ENCODE peak calls at places on chromosomes 6 and 20, in six cellular contexts. B is right lobe of liver, F is pancreas, K is cardiac muscle cell, R is ascending aorta, S is heart right ventricle. L is an unnamed sample. For H3K4me1, the result is how much of the 10 kb centered on the place peaks cover.

GRCh38 chr6:146905313-146905712 is 298.9 kb upstream of the STXBP5 start:
- DNase-seq in B (peak), F (no peak), K (peak), R (no peak), S (no peak), L (no peak)

GRCh38 chr20:35017099-35017835 is 61.6 kb downstream of the MYH7B start:
- DNase-seq in B (no peak), F (no peak), K (no peak), R (peak), S (no peak), L (no peak)

GRCh38 chr6:111865049-111865585 is 8.1 kb downstream of the FYN start:
- DNase-seq in B (no peak), F (no peak), K (no peak), R (no peak), S (no peak), L (no peak)

GRCh38 chr6:47844881-47845280 is 63.0 kb downstream of the OPN5 start:
- DNase-seq in B (no peak), F (no peak), K (no peak), R (no peak), S (no peak), L (no peak)

GRCh38 chr6:90343581-90343980 is 46.9 kb upstream of the BACH2 start:
- DNase-seq in B (peak), F (no peak), K (peak), R (no peak), S (peak), L (no peak)

GRCh38 chr6:22877946-22878705 is 308.8 kb downstream of the HDGFL1 start:
- DNase-seq in B (no peak), F (no peak), K (peak), R (no peak), S (no peak), L (no peak)

GRCh38 chr6:137933696-137934095 is 66.6 kb downstream of the TNFAIP3 start:
- DNase-seq in B (no peak), F (no peak), K (peak), R (peak), S (peak), L (no peak)

GRCh38 chr6:159959976-159960384 is 8.9 kb upstream of the IGF2R start:
- DNase-seq in B (no peak), F (no peak), K (peak), R (no peak), S (peak), L (no peak)

GRCh38 chr6:113744886-113745285 is 112.3 kb upstream of the MARCKS start:
- DNase-seq in B (no peak), F (no peak), K (no peak), R (no peak), S (no peak), L (no peak)

GRCh38 chr20:6524305-6524704 is 243.2 kb upstream of the BMP2 start:
- DNase-seq in B (no peak), F (no peak), K (no peak), R (no peak), S (no peak), L (no peak)

GRCh38 chr20:6530254-6530653 is 237.2 kb upstream of the BMP2 start:
- DNase-seq in B (no peak), F (no peak), K (no peak), R (no peak), S (no peak), L (no peak)

GRCh38 chr20:6530916-6531315 is 236.6 kb upstream of the BMP2 start:
- DNase-seq in B (no peak), F (no peak), K (no peak), R (no peak), S (no peak), L (no peak)

DNA sequence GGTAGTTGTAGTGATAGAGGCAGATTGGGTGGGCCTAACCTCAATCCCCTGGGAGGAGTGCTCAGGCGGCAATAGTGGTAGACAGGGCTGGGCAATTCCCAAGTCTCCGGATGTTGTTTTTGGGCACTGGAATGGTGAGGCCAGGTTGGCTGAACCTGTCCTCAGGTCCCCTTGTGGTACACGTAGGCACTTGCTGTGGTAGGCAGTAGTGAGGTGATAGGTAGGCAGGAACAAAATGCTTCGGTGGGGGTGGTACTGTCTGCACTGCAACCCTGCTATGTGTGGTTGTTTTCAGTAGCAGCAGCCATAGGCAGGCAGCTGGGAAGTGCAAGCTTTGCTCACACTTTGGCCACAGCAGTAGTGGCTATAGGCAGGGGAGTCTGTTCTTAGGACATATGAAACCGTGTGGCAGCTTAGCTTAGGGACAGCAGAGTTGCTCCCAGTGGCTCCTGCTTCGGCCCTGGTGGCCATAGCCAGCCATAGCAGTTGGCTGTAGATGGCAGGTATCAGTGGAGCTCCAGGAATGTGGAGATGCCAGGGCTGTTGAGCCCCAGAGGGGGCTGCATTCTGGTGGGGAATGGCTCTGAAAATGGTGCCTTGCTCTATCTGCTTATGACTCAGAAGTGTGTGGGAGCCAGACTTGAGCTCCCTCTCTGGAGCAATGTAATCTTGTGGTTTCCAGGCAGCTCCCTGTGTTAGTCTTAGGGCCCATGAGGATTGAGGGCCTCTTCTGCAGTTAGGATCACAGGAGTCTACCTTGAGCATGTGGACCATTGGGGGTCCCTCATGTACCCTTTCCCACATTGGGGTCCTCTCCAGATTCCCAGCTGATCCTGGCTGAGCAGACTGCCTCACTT is 241.8 kb upstream of the BMP2 start:
- DNase-seq in B (no peak), F (no peak), K (peak), R (no peak), S (no peak), L (no peak)
- TF ChIP-seq CTCF in B (no peak), F (no peak), K (peak), R (no peak), S (no peak), L (no peak)

GRCh38 chr6:52217761-52218160 is 26.5 kb downstream of the IL17F start:
- DNase-seq in B (no peak), F (no peak), K (no peak), R (no peak), S (no peak), L (no peak)

GRCh38 chr6:52215787-52216186 is 28.5 kb downstream of the IL17F start:
- DNase-seq in B (no peak), F (no peak), K (no peak), R (no peak), S (no peak), L (no peak)

GRCh38 chr6:52216932-52217331 is 27.4 kb downstream of the IL17F start:
- DNase-seq in B (no peak), F (no peak), K (no peak), R (no peak), S (no peak), L (no peak)

GRCh38 chr6:52221302-52221701 is 23.0 kb downstream of the IL17F start:
- DNase-seq in B (no peak), F (no peak), K (no peak), R (no peak), S (no peak), L (no peak)
- H3K4me1 ChIP-seq in B (under half), F (under half), K (under half), R (under half), S (under half), L (under half)

GRCh38 chr20:62830821-62831220 is 14.0 kb downstream of the COL9A3 start:
- DNase-seq in B (peak), F (peak), K (no peak), R (no peak), S (no peak), L (no peak)

GRCh38 chr20:62832212-62832922 is 15.5 kb downstream of the COL9A3 start:
- DNase-seq in B (peak), F (peak), K (no peak), R (no peak), S (no peak), L (peak)

GRCh38 chr20:62831361-62831788 is 14.5 kb downstream of the COL9A3 start:
- DNase-seq in B (peak), F (peak), K (no peak), R (peak), S (no peak), L (peak)

GRCh38 chr20:62832951-62833391 is 16.1 kb downstream of the COL9A3 start:
- DNase-seq in B (peak), F (peak), K (no peak), R (no peak), S (no peak), L (peak)

GRCh38 chr20:62831854-62832211 is 15.0 kb downstream of the COL9A3 start:
- DNase-seq in B (no peak), F (no peak), K (no peak), R (no peak), S (no peak), L (no peak)
- H3K4me3 ChIP-seq in B (peak), F (no peak), K (no peak), R (no peak), S (no peak), L (no peak)

DNA sequence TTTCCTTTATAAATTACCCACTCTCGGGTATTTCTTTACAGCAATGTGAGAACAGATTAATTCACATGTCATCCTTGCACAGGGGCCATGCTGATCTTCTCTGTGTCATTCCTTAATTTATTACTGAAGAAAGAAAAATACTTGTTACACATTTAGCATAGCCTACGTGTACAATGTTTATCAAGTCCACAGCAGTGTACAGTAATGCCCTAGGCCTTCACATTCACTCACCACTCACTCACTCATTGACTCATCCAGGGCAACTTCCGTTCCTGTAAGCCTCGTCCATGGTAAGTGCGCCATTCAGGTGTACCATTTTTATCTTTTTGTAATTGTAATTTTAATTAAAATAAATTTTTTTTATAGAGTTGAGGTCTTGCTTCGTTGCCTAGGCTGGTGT is 73.6 kb downstream of the RSPH3 start:
- DNase-seq in B (no peak), F (no peak), K (peak), R (no peak), S (no peak), L (no peak)
- TF ChIP-seq CTCF in B (no peak), F (no peak), K (no peak), R (no peak), S (no peak), L (no peak)

GRCh38 chr6:707576-708236 is 14.8 kb upstream of the EXOC2 start:
- DNase-seq in B (no peak), F (no peak), K (no peak), R (no peak), S (no peak), L (no peak)
- H3K4me1 ChIP-seq in B (under half), F (under half), K (under half), R (under half), S (under half), L (under half)